ENCODE peak calls at places on chromosomes 13 and 19, in four cellular contexts. C is HepG2, I is GM12878, Y is K562. M is an unnamed sample.

GRCh38 chr13:70816853-70817252 is 708.6 kb upstream of the KLHL1 start:
- DNase-seq in I (no peak), C (no peak), Y (no peak), M (no peak)

GRCh38 chr13:102651892-102652291 is 43.0 kb downstream of the METTL21C start:
- DNase-seq in C (no peak), Y (no peak), I (no peak), M (no peak)

GRCh38 chr19:58305932-58306323 is 751 bp downstream of the ERVK3-1 start:
- DNase-seq in Y (no peak), I (no peak), C (peak; percentile 21), M (no peak)

GRCh38 chr19:49094505-49095482 is 9.5 kb downstream of the SNRNP70 start:
- DNase-seq in C (no peak), I (no peak), Y (no peak), M (no peak)

GRCh38 chr19:41541990-41542584 is 33.9 kb upstream of the CEACAM21 start:
- DNase-seq in I (no peak), Y (peak; percentile 47), C (peak; percentile 31), M (peak; percentile 50)

GRCh38 chr19:55640577-55641375 is at the start of gene ZNF580:
- DNase-seq in Y (peak; percentile 86), I (no peak), C (peak; percentile 40), M (peak; percentile 66)

GRCh38 chr19:7395360-7395781 is 46.6 kb downstream of the ARHGEF18 start:
- DNase-seq in Y (no peak), I (no peak), C (no peak), M (peak; percentile 18)

GRCh38 chr19:1210227-1210538 is 4.6 kb downstream of the STK11 start:
- DNase-seq in I (no peak), Y (no peak), C (no peak), M (no peak)

GRCh38 chr13:112679381-112679780 is 10.5 kb upstream of the ATP11A start:
- DNase-seq in C (no peak), I (no peak), Y (no peak), M (no peak)

GRCh38 chr19:49110567-49110966 is 3.6 kb upstream of the LIN7B start:
- DNase-seq in I (no peak), Y (no peak), C (no peak), M (no peak)

GRCh38 chr19:6862673-6863078 is 24.7 kb upstream of the ADGRE1 start:
- DNase-seq in Y (peak; percentile 80), C (peak; percentile 83), I (peak; percentile 80), M (peak; percentile 81)

GRCh38 chr13:52921194-52921593 is 72.8 kb upstream of the PCDH8 start:
- DNase-seq in C (no peak), Y (no peak), I (peak; percentile 72), M (no peak)
- TF ChIP-seq FOXK2 in C (no peak), Y (no peak), I (no peak), M (no peak)

GRCh38 chr13:51805313-51805712 is 1.4 kb upstream of the DHRS12 start:
- DNase-seq in I (no peak), Y (no peak), C (no peak), M (no peak)

GRCh38 chr13:51805925-51806324 is 2.0 kb upstream of the DHRS12 start:
- DNase-seq in C (no peak), I (no peak), Y (no peak), M (no peak)

GRCh38 chr13:51803422-51804294 is at the start of gene DHRS12:
- DNase-seq in Y (peak; percentile 92), C (peak; percentile 60), I (peak; percentile 58), M (peak; percentile 85)

GRCh38 chr13:51803018-51803417 is 945 bp downstream of the DHRS12 start:
- DNase-seq in C (no peak), I (no peak), Y (no peak), M (no peak)

GRCh38 chr13:51804295-51805172 is 571 bp upstream of the DHRS12 start:
- DNase-seq in C (no peak), I (no peak), Y (no peak), M (no peak)
- TF ChIP-seq BHLHE40 in C (no peak), I (no peak), Y (no peak), M (no peak)

GRCh38 chr19:29672319-29672932 is 7.2 kb downstream of the PLEKHF1 start:
- DNase-seq in Y (peak; percentile 4), I (no peak), C (no peak), M (no peak)

GRCh38 chr19:29675120-29675649 is 9.9 kb downstream of the PLEKHF1 start:
- DNase-seq in Y (no peak), C (no peak), I (no peak), M (no peak)

GRCh38 chr19:29674374-29675119 is 9.3 kb downstream of the PLEKHF1 start:
- DNase-seq in Y (no peak), C (no peak), I (no peak), M (no peak)

GRCh38 chr19:29672933-29673336 is 7.7 kb downstream of the PLEKHF1 start:
- DNase-seq in I (peak; percentile 69), C (no peak), Y (no peak), M (no peak)

DNA sequence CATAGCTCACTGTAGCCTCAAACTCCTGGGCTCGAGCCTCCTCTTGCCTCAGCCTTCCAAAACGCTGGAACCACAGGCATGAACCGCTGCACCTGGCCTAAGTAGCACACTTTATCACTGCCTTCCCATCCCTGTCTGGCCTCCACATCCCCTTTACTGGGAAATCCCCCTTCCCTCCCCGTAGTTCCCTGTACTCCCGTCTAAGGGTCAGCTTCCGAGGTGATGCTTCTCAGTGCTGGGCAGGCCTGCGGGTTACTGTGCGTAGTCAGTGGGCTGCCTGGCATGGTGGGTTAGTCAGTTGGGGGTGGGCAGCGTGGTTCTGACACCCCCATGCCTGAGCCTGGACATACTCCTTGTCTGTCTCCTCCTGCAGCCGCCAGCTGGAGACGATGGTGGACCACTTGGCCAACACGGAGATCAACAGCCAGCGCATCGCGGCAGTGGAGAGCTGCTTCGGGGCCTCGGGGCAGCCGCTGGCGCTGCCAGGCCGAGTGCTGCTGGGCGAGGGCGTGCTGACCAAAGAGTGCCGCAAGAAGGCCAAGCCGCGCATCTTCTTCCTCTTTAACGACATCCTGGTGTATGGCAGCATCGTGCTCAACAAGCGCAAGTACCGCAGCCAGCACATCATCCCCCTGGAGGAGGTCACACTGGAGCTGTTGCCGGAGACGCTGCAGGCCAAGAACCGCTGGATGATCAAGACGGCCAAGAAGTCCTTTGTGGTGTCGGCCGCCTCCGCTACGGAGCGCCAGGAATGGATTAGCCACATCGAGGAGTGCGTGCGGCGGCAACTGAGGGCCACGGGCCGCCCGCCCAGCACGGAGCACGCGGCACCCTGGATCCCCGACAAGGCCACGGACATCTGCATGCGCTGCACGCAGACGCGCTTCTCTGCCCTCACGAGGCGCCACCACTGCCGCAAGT is 8.4 kb downstream of the PLEKHF1 start:
- DNase-seq in Y (no peak), C (no peak), I (no peak), M (no peak)
- TF ChIP-seq FOXK2 in Y (no peak), C (no peak), I (no peak), M (no peak)

DNA sequence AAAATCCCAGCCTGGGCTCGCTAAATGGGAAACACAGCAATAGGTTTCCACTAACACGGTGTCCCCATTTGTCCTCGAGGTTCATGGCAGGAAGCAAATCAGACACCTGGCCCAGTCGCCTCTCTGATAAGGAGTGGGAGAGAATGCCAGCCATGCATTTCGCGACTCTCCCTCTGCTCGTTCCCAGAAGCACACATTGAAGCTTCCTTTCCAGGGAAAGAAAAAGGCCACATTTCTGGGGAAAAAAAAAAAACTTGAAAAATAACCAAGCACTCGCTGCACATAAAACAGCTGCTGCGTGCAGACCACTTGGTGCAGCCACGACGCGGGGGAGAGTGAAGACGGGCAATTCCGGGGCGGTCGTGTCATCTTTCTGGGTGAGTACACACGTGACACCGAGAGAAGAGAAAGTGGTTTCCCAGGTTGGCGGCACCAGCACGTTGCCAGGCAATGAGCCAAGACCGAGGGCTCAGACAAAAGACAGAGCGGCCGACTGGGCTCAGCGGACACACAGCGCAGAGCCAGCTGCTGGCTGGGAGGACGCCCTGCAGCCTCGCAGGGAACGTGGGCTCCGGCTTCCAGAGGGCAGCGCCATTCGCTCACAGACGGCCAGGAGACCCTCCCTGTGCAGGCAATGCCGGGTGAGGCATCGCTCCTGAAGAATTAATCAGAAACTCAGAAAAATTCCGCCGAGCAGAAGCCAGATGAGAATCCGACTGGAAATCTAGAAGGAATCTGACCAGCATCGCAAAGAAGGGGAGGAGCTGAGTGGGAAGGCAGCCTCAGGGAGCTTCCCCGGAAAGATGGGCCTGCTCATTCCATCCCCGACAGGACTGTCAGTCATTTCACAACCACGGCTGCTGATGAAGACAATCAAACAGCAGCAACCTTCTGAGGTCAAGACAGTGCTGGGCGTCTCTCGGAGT is 83.2 kb upstream of the IRS2 start:
- DNase-seq in I (no peak), Y (peak; percentile 15), C (no peak), M (no peak)
- TF ChIP-seq BHLHE40 in I (peak; percentile 50), Y (peak; percentile 54), C (no peak), M (no peak)

GRCh38 chr13:23692816-23693215 is 122.6 kb downstream of the TNFRSF19 start:
- DNase-seq in C (no peak), I (no peak), Y (no peak), M (no peak)

GRCh38 chr13:23695196-23695595 is 125.0 kb downstream of the TNFRSF19 start:
- DNase-seq in Y (no peak), I (no peak), C (no peak), M (no peak)

GRCh38 chr13:23697772-23698313 is 127.6 kb downstream of the TNFRSF19 start:
- DNase-seq in C (no peak), Y (no peak), I (no peak), M (no peak)

GRCh38 chr13:23696610-23697009 is 126.4 kb downstream of the TNFRSF19 start:
- DNase-seq in C (no peak), I (no peak), Y (no peak), M (no peak)

GRCh38 chr13:23695711-23696512 is 125.7 kb downstream of the TNFRSF19 start:
- DNase-seq in C (no peak), Y (no peak), I (no peak), M (no peak)
- TF ChIP-seq FOXK2 in C (no peak), Y (no peak), I (no peak), M (no peak)

GRCh38 chr19:3135961-3136683 is at the start of gene GNA15:
- DNase-seq in I (no peak), Y (no peak), C (no peak), M (no peak)
- TF ChIP-seq BHLHE40 in I (no peak), Y (no peak), C (no peak), M (no peak)

DNA sequence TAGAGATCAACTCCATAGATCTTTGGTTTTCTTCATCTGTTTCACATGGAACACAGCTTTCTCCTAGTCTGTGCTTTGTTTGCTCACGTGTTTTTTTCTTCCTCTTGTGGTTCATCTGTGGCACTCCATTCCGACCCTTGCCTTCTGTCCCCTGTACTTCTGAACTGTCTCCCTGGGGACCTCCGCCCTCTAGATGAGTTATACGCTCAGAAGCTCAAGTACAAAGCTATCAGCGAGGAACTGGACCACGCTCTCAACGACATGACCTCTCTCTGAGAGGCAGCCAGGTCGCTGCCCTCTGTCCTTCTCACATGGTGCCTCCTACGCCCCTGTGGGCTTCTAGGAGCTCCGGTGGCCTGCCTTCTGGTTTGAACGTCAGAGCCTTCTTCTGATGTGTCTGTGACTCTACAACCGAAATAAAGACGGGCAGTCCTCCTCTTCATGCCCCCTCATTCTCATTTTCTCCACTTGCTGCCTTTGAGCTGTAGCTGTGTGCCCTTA is 16.6 kb upstream of the RAB8A start:
- DNase-seq in Y (no peak), C (no peak), I (no peak), M (no peak)
- TF ChIP-seq FOXK2 in Y (no peak), C (no peak), I (no peak), M (no peak)

GRCh38 chr19:44782729-44783128 is 5.0 kb downstream of the CBLC start:
- DNase-seq in C (no peak), I (no peak), Y (no peak), M (no peak)
- TF ChIP-seq BHLHE40 in C (no peak), I (no peak), Y (no peak), M (no peak)

M was measured in HEK293T.